ENCODE peak calls at places on chromosomes 16 and 17, in four cellular contexts. I, R, K and X are unnamed samples.

GRCh38 chr17:66620528-66620927 is 214.4 kb upstream of the CACNG5 start:
- DNase-seq in R (no peak), K (no peak), I (no peak), X (no peak)

GRCh38 chr16:73565263-73565662 is 517.3 kb upstream of the ZFHX3 start:
- DNase-seq in R (no peak), I (no peak), K (no peak), X (no peak)

GRCh38 chr16:70725024-70725911 is 39.4 kb upstream of the MTSS2 start:
- DNase-seq in I (no peak), R (no peak), K (no peak), X (no peak)

GRCh38 chr17:74478369-74479100 is 12.1 kb downstream of the CD300A start:
- DNase-seq in R (no peak), K (peak), I (no peak), X (no peak)

GRCh38 chr17:58352843-58353719 is 1.1 kb upstream of the SUPT4H1 start:
- DNase-seq in I (peak), K (no peak), R (peak), X (no peak)

GRCh38 chr16:72400257-72401078 is 228.5 kb upstream of the PMFBP1 start:
- DNase-seq in R (peak), I (peak), K (peak), X (peak)

GRCh38 chr16:78210305-78210704 is 110.9 kb downstream of the WWOX start:
- DNase-seq in K (no peak), I (peak), R (no peak), X (no peak)

GRCh38 chr17:3964203-3965122 is at the start of gene ATP2A3:
- DNase-seq in R (no peak), K (no peak), I (no peak), X (no peak)

GRCh38 chr16:30003670-30004423 is 7.0 kb downstream of the DOC2A start:
- DNase-seq in I (no peak), R (no peak), K (no peak), X (no peak)

GRCh38 chr16:59412275-59412841 is 678.2 kb upstream of the GOT2 start:
- DNase-seq in I (peak), K (no peak), R (no peak), X (no peak)

GRCh38 chr16:81632392-81633146 is 146.5 kb upstream of the PLCG2 start:
- DNase-seq in I (peak), K (no peak), R (no peak), X (no peak)

GRCh38 chr16:73846292-73846849 is 450.2 kb upstream of the PSMD7 start:
- DNase-seq in K (no peak), R (no peak), I (no peak), X (no peak)

GRCh38 chr17:8628609-8629169 is 1.8 kb downstream of the MYH10 start:
- DNase-seq in K (no peak), R (no peak), I (no peak), X (no peak)

GRCh38 chr17:80844418-80844990 is 147.1 kb upstream of the CHMP6 start:
- DNase-seq in R (no peak), I (no peak), K (no peak), X (no peak)

GRCh38 chr16:76976101-76976500 is 214.9 kb upstream of the MON1B start:
- DNase-seq in R (no peak), K (no peak), I (no peak), X (peak)

GRCh38 chr16:15874745-15875314 is 13.6 kb downstream of the CEP20 start:
- DNase-seq in I (peak), R (peak), K (no peak), X (no peak)

GRCh38 chr16:84156342-84156784 is 11.3 kb downstream of the DNAAF1 start:
- DNase-seq in K (no peak), I (no peak), R (no peak), X (no peak)

GRCh38 chr17:16935786-16936185 is 36.1 kb downstream of the TNFRSF13B start:
- DNase-seq in I (no peak), R (no peak), K (no peak), X (no peak)

GRCh38 chr17:4833941-4834501 is 881 bp downstream of the MINK1 start:
- DNase-seq in K (no peak), R (no peak), I (peak), X (no peak)

GRCh38 chr17:8739104-8739503 is 5.5 kb downstream of the CCDC42 start:
- DNase-seq in I (no peak), K (no peak), R (no peak), X (no peak)

GRCh38 chr17:80565347-80566053 is 20.9 kb downstream of the RPTOR start:
- DNase-seq in R (no peak), I (no peak), K (no peak), X (no peak)

GRCh38 chr16:57092786-57093301 is 461 bp downstream of the CPNE2 start:
- DNase-seq in K (no peak), R (peak), I (peak), X (no peak)

GRCh38 chr17:19975601-19976000 is 2.0 kb downstream of the AKAP10 start:
- DNase-seq in I (no peak), K (no peak), R (no peak), X (no peak)

GRCh38 chr17:19978803-19979202 is 1.2 kb upstream of the AKAP10 start:
- DNase-seq in I (no peak), K (no peak), R (no peak), X (no peak)

GRCh38 chr17:19977360-19978205 is at the start of gene AKAP10:
- DNase-seq in K (peak), I (peak), R (peak), X (peak)

GRCh38 chr17:19979917-19980770 is 2.5 kb upstream of the AKAP10 start:
- DNase-seq in K (no peak), I (peak), R (no peak), X (no peak)

GRCh38 chr17:19978206-19978802 is 676 bp upstream of the AKAP10 start:
- DNase-seq in R (peak), K (peak), I (peak), X (peak)
- TF ChIP-seq CTCF in R (no peak), K (no peak), I (no peak), X (peak)

GRCh38 chr17:46870116-46870803 is 18.9 kb downstream of the WNT9B start:
- DNase-seq in I (no peak), R (no peak), K (no peak), X (no peak)
- TF ChIP-seq CTCF in I (no peak), R (no peak), K (no peak), X (no peak)

GRCh38 chr17:50346313-50347086 is 574 bp downstream of the XYLT2 start:
- DNase-seq in K (no peak), I (no peak), R (peak), X (no peak)

GRCh38 chr17:50344712-50345380 is 1.1 kb upstream of the XYLT2 start:
- DNase-seq in K (no peak), I (no peak), R (no peak), X (no peak)

GRCh38 chr17:50347087-50347893 is 1.4 kb downstream of the XYLT2 start:
- DNase-seq in K (no peak), I (no peak), R (no peak), X (no peak)

GRCh38 chr17:50347894-50348291 is 2.0 kb downstream of the XYLT2 start:
- DNase-seq in K (no peak), R (no peak), I (no peak), X (no peak)

GRCh38 chr17:50345443-50346312 is at the start of gene XYLT2:
- DNase-seq in R (peak), K (no peak), I (peak), X (peak)
- TF ChIP-seq CTCF in R (no peak), K (no peak), I (no peak), X (no peak)

GRCh38 chr17:81907219-81908145 is 3.7 kb downstream of the PCYT2 start:
- DNase-seq in K (no peak), I (no peak), R (no peak), X (no peak)

GRCh38 chr17:81905993-81906392 is 4.0 kb downstream of the NPB start:
- DNase-seq in I (no peak), R (no peak), K (no peak), X (no peak)

GRCh38 chr17:81905424-81905875 is 3.4 kb downstream of the NPB start:
- DNase-seq in R (no peak), K (no peak), I (no peak), X (no peak)

GRCh38 chr17:81904600-81905423 is 2.8 kb downstream of the NPB start:
- DNase-seq in I (no peak), R (no peak), K (no peak), X (no peak)

DNA sequence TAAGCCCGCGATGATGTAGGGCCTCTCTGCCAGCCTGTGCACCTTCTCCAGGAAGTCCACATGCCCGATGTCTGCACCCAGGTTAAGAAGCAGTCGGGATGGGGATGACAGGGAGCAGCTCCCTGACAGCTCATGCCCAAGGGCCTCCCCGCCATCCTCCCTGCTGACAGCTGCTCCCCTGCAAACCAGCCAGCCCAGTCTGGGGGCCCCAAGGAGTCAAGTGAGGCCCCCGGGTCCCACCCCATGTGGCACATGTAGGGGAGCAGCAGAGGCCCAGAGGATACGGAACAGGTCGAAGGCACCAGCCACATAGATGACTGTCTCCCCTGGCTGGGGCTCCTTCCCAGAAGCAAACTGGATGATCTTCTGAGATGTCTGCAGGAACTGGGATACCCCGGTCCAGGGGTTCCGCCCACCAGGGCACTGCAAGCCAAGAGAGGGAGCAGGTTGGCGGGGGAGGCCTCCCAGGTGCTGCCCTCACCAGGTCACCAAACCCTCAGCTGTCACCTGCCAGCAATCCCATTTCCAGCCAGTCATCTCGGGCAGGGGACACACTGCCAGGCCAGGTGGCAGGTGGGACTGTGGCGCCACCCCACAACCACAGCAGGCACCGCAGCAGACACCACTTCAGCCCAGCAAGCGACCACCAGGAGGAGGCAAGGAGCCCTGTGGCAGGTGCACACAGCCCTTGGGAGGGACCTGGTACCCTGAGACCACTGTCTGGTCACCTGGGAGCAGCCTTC is 4.6 kb downstream of the PCYT2 start:
- DNase-seq in K (no peak), I (no peak), R (no peak), X (no peak)
- TF ChIP-seq CTCF in K (peak), I (no peak), R (no peak), X (no peak)

GRCh38 chr17:71234349-71234748 is 886.5 kb upstream of the SOX9 start:
- DNase-seq in I (no peak), K (no peak), R (no peak), X (no peak)

GRCh38 chr17:71232801-71233559 is 887.8 kb upstream of the SOX9 start:
- DNase-seq in K (no peak), R (no peak), I (no peak), X (no peak)

DNA sequence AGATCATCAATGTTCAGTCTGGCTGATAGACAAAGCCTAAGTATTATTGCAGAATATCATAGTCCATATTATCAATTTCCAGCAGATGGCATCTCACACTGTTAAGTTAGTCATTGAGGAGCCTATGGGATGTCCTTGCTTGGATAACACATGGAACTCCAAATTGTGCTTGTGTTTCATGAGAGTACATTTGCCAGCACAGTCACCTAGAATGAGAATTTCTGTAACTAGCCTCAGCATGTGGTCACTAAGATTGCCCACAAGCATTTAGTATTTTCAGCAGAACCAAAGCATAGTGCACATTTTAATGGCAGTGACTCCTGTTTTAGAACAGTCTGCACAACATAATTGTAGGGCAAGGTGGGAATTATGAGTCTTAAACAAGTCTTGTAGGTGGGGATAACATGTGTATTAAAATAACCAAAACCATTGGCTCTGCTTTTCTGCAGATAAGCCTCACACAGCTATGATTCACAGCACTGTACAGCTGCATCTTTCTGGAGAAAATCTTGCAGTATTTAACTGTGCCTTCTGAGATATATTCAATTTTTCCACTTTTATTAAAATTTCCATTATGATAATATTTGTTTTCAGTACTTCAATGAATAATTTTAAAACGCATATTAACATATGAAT is 882.8 kb upstream of the SOX9 start:
- DNase-seq in K (no peak), I (peak), R (no peak), X (no peak)
- TF ChIP-seq CTCF in K (no peak), I (no peak), R (no peak), X (no peak)

DNA sequence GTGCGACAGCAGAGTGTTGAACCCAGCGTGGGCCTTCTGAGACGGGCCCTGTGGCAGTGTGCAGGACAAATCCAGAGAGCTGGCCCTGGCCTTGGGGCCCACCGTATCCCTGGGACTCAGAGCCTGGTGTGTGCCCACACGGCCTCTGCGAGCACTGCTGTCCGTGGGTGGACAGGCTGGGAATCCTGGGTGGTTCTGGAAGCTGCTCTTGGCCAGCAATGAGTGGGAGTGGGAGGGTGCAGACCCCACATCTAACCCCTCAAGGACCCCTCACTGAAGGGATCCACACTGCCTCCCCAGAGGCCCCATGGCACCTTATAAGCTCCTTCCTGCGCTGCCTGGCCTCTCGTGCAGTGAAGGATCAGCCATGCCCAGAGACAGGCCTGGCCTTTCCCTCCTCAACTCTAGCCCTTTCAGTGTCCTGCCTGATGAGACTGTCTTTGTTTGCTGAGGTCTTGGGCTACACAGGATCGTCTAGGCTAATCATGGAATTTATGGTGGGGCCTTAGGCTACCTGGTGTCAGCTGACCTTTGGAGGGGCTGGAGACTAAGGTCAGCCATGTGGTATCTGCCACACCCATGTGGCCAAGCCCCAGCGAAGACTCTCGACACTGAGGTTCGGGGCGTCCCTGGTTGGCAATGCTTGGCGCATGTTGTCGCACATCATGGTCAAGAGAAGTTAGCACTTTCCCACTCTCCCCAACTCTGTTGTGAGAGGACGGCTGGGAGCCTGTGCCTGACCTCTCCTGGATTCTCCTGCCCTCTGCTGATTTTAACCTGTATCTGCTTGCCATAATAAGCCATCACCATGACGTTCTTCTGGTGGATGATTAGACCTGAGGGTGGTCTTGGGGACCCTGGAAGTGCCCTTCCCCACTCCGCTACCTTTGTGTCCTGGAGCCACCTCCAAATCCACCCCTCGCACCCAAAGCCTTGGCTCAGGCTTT is 16.4 kb upstream of the GINS2 start:
- DNase-seq in I (no peak), R (no peak), K (no peak), X (no peak)
- TF ChIP-seq CTCF in I (no peak), R (no peak), K (no peak), X (no peak)